ENCODE peak calls at places on chromosomes 2 and 18, in seven cellular contexts. I, Z, A, Y, H, L and K are unnamed samples.

GRCh38 chr2:229689307-229689839 is 25.0 kb downstream of the DNER start:
- DNase-seq in Z (no peak), A (no peak), Y (no peak), I (no peak), L (no peak), H (no peak), K (no peak)

GRCh38 chr2:203714112-203714511 is 7.7 kb downstream of the CD28 start:
- DNase-seq in Z (peak), Y (no peak), L (no peak), I (no peak), A (no peak), H (no peak), K (no peak)

GRCh38 chr2:118835739-118836410 is 11.6 kb downstream of the EN1 start:
- DNase-seq in H (no peak), L (no peak), I (no peak), Z (no peak), Y (no peak), A (no peak), K (no peak)

GRCh38 chr2:65198737-65199136 is 28.9 kb upstream of the ACTR2 start:
- DNase-seq in H (no peak), L (no peak), I (no peak), Y (no peak), A (peak), Z (no peak), K (no peak)

GRCh38 chr2:119693567-119693966 is 14.6 kb downstream of the TMEM177 start:
- DNase-seq in L (no peak), Z (no peak), Y (no peak), H (no peak), I (no peak), A (no peak), K (no peak)

GRCh38 chr2:135258193-135258592 is 206.1 kb downstream of the RAB3GAP1 start:
- DNase-seq in L (no peak), I (no peak), H (no peak), A (no peak), Y (no peak), Z (no peak), K (no peak)

GRCh38 chr2:38655441-38655840 is 10.5 kb upstream of the GALM start:
- DNase-seq in Z (no peak), I (no peak), H (no peak), L (no peak), Y (no peak), A (no peak), K (no peak)

GRCh38 chr2:236164201-236164982 is 3.8 kb downstream of the GBX2 start:
- DNase-seq in L (no peak), H (no peak), Y (no peak), I (no peak), Z (no peak), A (no peak), K (no peak)

GRCh38 chr2:234476766-234477165 is 20.1 kb downstream of the ARL4C start:
- DNase-seq in Z (no peak), Y (no peak), A (no peak), I (no peak), L (no peak), H (no peak), K (no peak)

GRCh38 chr2:241803387-241804325 is 5.3 kb upstream of the NEU4 start:
- DNase-seq in Y (peak), Z (peak), A (peak), L (peak), H (peak), I (no peak), K (no peak)

GRCh38 chr2:11496311-11496710 is 30.4 kb upstream of the E2F6 start:
- DNase-seq in Y (no peak), I (no peak), A (no peak), Z (no peak), L (no peak), H (no peak), K (no peak)

GRCh38 chr18:3966246-3966984 is 488.7 kb downstream of the DLGAP1 start:
- DNase-seq in Y (no peak), Z (no peak), H (no peak), A (no peak), L (no peak), I (no peak), K (no peak)

GRCh38 chr2:159129301-159129700 is 157.2 kb downstream of the WDSUB1 start:
- DNase-seq in Y (no peak), I (no peak), A (no peak), L (no peak), Z (no peak), H (no peak), K (no peak)

GRCh38 chr18:54765636-54766035 is 62.6 kb upstream of the RAB27B start:
- DNase-seq in I (no peak), H (no peak), L (no peak), Z (no peak), Y (no peak), A (no peak), K (no peak)

GRCh38 chr2:138713509-138713908 is 66.7 kb downstream of the NXPH2 start:
- DNase-seq in Y (no peak), I (no peak), A (no peak), Z (no peak), H (no peak), L (no peak), K (no peak)

GRCh38 chr2:17608251-17608650 is 67.8 kb downstream of the VSNL1 start:
- DNase-seq in Y (no peak), L (no peak), Z (no peak), I (no peak), A (no peak), H (no peak), K (no peak)

GRCh38 chr2:162344617-162344950 is 652 bp downstream of the GCA start:
- DNase-seq in L (no peak), H (no peak), Z (no peak), Y (no peak), I (no peak), A (no peak), K (no peak)

GRCh38 chr2:178279142-178279541 is 84.8 kb downstream of the OSBPL6 start:
- DNase-seq in Y (no peak), I (no peak), Z (no peak), L (peak), A (peak), H (no peak), K (peak)

GRCh38 chr2:136238552-136239346 is 120.8 kb upstream of the CXCR4 start:
- DNase-seq in L (peak), Y (no peak), I (no peak), H (no peak), A (peak), Z (peak), K (no peak)

GRCh38 chr2:137333386-137333972 is 568.1 kb downstream of the THSD7B start:
- DNase-seq in H (no peak), A (peak), Z (no peak), Y (no peak), I (no peak), L (peak), K (peak)

GRCh38 chr2:108968619-108969018 is 20.4 kb downstream of the EDAR start:
- DNase-seq in Z (no peak), A (no peak), I (no peak), L (no peak), Y (no peak), H (no peak), K (no peak)

GRCh38 chr2:67436221-67436620 is 39.1 kb downstream of the ETAA1 start:
- DNase-seq in I (peak), L (peak), Z (no peak), Y (no peak), A (no peak), H (no peak), K (no peak)

GRCh38 chr2:208179028-208179609 is 10.7 kb downstream of the C2orf80 start:
- DNase-seq in H (no peak), Y (no peak), L (no peak), A (no peak), I (no peak), Z (no peak), K (no peak)

GRCh38 chr2:69946351-69947077 is 14.9 kb downstream of the ASPRV1 start:
- DNase-seq in Y (peak), L (peak), Z (peak), A (peak), H (no peak), I (no peak), K (no peak)

GRCh38 chr18:21167641-21168372 is 56.2 kb upstream of the ROCK1 start:
- DNase-seq in Z (no peak), L (no peak), H (peak), A (no peak), Y (no peak), I (no peak), K (no peak)

GRCh38 chr2:197158138-197158537 is 152.4 kb downstream of the ANKRD44 start:
- DNase-seq in H (no peak), Z (no peak), L (no peak), A (no peak), I (no peak), Y (no peak), K (no peak)

GRCh38 chr2:182186132-182186735 is 200.6 kb downstream of the PPP1R1C start:
- DNase-seq in H (peak), Z (peak), A (no peak), I (peak), Y (no peak), L (no peak), K (no peak)